ENCODE peak calls at places on chromosomes 13 and 19, in ten cellular contexts. S is spleen, E is thoracic aorta, N is PC-9, J is cardiac muscle cell, H is Panc1, Z is IMR-90, X is fibroblast of lung, W is gastrocnemius medialis, F is GM23248. K is an unnamed sample. For H3K4me1, the result is how much of the 10 kb centered on the place peaks cover.

GRCh38 chr13:73809561-73809960 is 324.6 kb downstream of the KLF12 start:
- DNase-seq in S (no peak), E (no peak), N (no peak), J (no peak), H (no peak), Z (peak), X (peak), W (no peak), F (peak), K (no peak)

GRCh38 chr13:23449386-23450162 is 16.1 kb upstream of the SACS start:
- DNase-seq in S (no peak), E (no peak), N (no peak), J (no peak), H (no peak), Z (no peak), X (no peak), W (no peak), F (no peak), K (no peak)

GRCh38 chr13:20474515-20474914 is 51.1 kb downstream of the CRYL1 start:
- DNase-seq in S (no peak), E (no peak), N (no peak), J (no peak), H (no peak), Z (no peak), X (no peak), W (no peak), F (no peak), K (no peak)

GRCh38 chr19:46471116-46471733 is at the start of gene PNMA8A:
- DNase-seq in S (peak), E (peak), N (no peak), J (peak), H (no peak), Z (peak), X (peak), W (peak), F (peak), K (peak)

GRCh38 chr19:1690570-1691307 is 38.3 kb upstream of the TCF3 start:
- DNase-seq in S (no peak), E (no peak), N (no peak), J (peak), H (no peak), Z (no peak), X (no peak), W (no peak), F (peak), K (peak)

GRCh38 chr13:57633141-57633949 is 1.8 kb downstream of the PCDH17 start:
- DNase-seq in S (peak), E (no peak), N (no peak), J (peak), H (no peak), Z (no peak), X (peak), W (no peak), F (peak), K (no peak)

GRCh38 chr13:39675904-39676303 is 20.4 kb downstream of the COG6 start:
- DNase-seq in S (no peak), E (no peak), N (no peak), J (no peak), H (no peak), Z (no peak), X (no peak), W (no peak), F (peak), K (no peak)

GRCh38 chr13:53198017-53198416 is 169.4 kb downstream of the OLFM4 start:
- DNase-seq in S (no peak), E (no peak), N (no peak), J (peak), H (no peak), Z (no peak), X (no peak), W (no peak), F (no peak), K (no peak)

GRCh38 chr13:78487707-78488106 is 115.6 kb downstream of the POU4F1 start:
- DNase-seq in S (no peak), E (no peak), N (no peak), J (no peak), H (no peak), Z (no peak), X (no peak), W (no peak), F (no peak), K (no peak)

GRCh38 chr19:1106841-1107654 is 3.3 kb downstream of the GPX4 start:
- DNase-seq in S (peak), E (no peak), N (peak), J (peak), H (no peak), Z (peak), X (peak), W (no peak), F (peak), K (no peak)

GRCh38 chr13:46475586-46475991 is 77.4 kb upstream of the LRCH1 start:
- DNase-seq in S (no peak), E (no peak), N (no peak), J (no peak), H (no peak), Z (no peak), X (peak), W (no peak), F (peak), K (no peak)

GRCh38 chr13:67052550-67053237 is 177.4 kb downstream of the PCDH9 start:
- DNase-seq in S (no peak), E (no peak), N (no peak), J (peak), H (no peak), Z (no peak), X (no peak), W (no peak), F (no peak), K (no peak)

GRCh38 chr19:52734340-52734892 is 428 bp downstream of the ZNF611 start:
- DNase-seq in S (peak), E (no peak), N (no peak), J (peak), H (no peak), Z (no peak), X (no peak), W (no peak), F (peak), K (no peak)

GRCh38 chr19:28396259-28396940 is 816.6 kb downstream of the UQCRFS1 start:
- DNase-seq in S (peak), E (no peak), N (no peak), J (peak), H (no peak), Z (no peak), X (no peak), W (no peak), F (no peak), K (no peak)

GRCh38 chr13:59483441-59484116 is 680.1 kb downstream of the DIAPH3 start:
- DNase-seq in S (no peak), E (no peak), N (no peak), J (peak), H (no peak), Z (peak), X (peak), W (no peak), F (no peak), K (no peak)

GRCh38 chr13:43094901-43095300 is 71.5 kb downstream of the DNAJC15 start:
- DNase-seq in S (no peak), E (no peak), N (no peak), J (no peak), H (no peak), Z (no peak), X (no peak), W (no peak), F (peak), K (no peak)

GRCh38 chr13:26727633-26728032 is 33.0 kb downstream of the GPR12 start:
- DNase-seq in S (no peak), E (no peak), N (no peak), J (no peak), H (no peak), Z (no peak), X (no peak), W (no peak), F (no peak), K (no peak)

GRCh38 chr19:342128-342455 is 2.5 kb downstream of the MIER2 start:
- DNase-seq in S (no peak), E (no peak), N (no peak), J (no peak), H (no peak), Z (no peak), X (no peak), W (no peak), F (no peak), K (no peak)

GRCh38 chr19:29268721-29269483 is 56.0 kb upstream of the UQCRFS1 start:
- DNase-seq in S (peak), E (no peak), N (no peak), J (peak), H (no peak), Z (no peak), X (no peak), W (no peak), F (no peak), K (no peak)

GRCh38 chr13:108033800-108034707 is 181.3 kb downstream of the LIG4 start:
- DNase-seq in S (no peak), E (no peak), N (peak), J (no peak), H (no peak), Z (no peak), X (peak), W (no peak), F (no peak), K (no peak)

GRCh38 chr19:1616875-1617274 is 11.6 kb upstream of the UQCR11 start:
- DNase-seq in S (no peak), E (no peak), N (no peak), J (no peak), H (no peak), Z (no peak), X (no peak), W (no peak), F (no peak), K (no peak)

GRCh38 chr13:97353927-97354326 is 80.0 kb upstream of the RAP2A start:
- DNase-seq in S (no peak), E (no peak), N (peak), J (no peak), H (no peak), Z (peak), X (no peak), W (no peak), F (peak), K (no peak)

GRCh38 chr13:59771272-59771671 is 392.5 kb downstream of the DIAPH3 start:
- DNase-seq in S (no peak), E (no peak), N (no peak), J (peak), H (no peak), Z (peak), X (peak), W (no peak), F (peak), K (no peak)

GRCh38 chr19:47511681-47512080 is 3.2 kb downstream of the NAPA start:
- DNase-seq in S (no peak), E (no peak), N (no peak), J (no peak), H (no peak), Z (peak), X (no peak), W (peak), F (peak), K (no peak)
- H3K4me1 ChIP-seq in S (half or more), E (half or more), N (under half), J (under half), H (under half), Z (under half), X (under half), W (half or more), F (under half), K (under half)

DNA sequence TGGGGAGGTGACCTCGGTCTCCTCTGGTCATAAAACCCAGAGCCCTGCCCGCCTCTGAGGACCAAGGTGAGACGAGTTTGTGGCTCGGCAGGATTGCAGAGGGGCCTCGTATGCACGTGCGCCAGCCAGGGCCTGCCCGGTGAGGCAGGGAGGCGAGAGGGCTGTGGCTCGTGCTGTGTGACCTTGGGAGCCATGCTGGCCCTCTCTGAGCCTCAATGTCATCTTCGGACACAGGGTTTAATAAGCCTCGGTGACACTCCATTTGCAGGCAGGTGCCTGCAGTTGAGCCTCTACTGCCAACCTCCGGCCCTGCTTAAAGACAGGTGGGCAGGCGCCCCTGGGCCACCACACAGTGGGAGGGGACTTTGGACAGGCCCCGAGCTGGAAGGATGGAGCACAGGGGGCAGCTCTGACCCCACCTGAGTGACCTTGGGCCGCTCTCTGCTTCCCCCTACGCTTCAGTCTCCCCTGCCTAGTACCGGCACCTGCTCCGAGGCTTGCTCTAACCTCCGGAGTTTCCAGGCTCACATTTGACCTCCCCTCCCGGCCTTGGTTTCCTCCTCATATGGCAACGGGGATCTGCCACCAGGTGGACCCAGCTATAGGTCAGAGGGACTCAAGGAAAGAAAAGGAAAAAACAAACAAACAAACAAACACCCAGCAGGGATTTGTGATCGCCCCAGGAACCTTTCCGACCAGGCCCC is 3.2 kb downstream of the ZBTB7A start:
- DNase-seq in S (peak), E (no peak), N (no peak), J (no peak), H (no peak), Z (no peak), X (no peak), W (peak), F (peak), K (no peak)
- H3K4me1 ChIP-seq in S (half or more), E (half or more), N (half or more), J (under half), H (under half), Z (under half), X (under half), W (half or more), F (under half), K (under half)

GRCh38 chr13:114143806-114144605 is 11.6 kb upstream of the RASA3 start:
- DNase-seq in S (peak), E (no peak), N (no peak), J (peak), H (no peak), Z (no peak), X (no peak), W (no peak), F (no peak), K (no peak)
- H3K4me1 ChIP-seq in S (under half), E (under half), N (under half), J (under half), H (under half), Z (under half), X (under half), W (under half), F (under half), K (under half)

DNA sequence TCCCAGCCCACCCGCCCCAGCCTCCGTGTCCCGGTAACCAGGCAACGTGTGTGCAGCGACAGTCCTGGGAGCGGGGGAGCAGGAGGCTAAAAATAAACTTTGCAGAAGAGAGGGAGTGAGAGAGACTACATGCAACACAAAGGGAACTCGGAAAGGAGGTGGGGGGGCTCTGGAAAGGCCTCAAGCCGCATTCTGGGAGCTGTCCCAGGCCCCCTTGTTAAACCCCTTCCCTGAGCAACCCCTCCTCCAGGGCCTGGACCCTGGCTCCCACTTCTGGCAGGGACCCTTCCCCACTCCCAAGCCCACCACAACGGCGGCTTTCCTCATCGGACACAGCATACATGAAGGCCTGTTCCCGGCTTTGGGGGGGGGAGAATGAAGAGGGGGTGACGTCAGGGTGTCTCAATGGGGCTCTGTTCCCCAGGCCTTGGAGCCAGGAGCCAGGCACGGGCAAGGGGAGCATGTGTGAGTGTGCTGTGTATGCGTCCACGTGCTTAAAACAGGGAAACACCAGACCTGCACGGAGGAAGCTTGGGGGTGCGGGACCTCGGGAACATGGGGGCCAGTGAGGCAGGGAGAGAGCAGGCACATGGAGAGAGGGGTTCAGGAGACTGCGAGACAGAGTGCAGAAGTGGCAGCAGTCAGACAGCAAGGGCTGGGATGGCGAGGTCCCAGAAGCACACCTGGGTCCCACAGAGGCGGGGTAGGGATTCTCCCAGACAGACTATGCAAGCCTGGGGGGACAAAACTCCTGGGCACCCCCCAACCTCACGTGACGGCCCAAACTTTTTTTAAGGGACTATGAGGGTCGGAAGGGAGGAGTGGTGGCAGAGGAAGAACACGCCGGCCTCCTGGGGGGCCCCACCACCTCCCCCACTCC is 2.3 kb downstream of the ERF start:
- DNase-seq in S (peak), E (no peak), N (no peak), J (peak), H (no peak), Z (peak), X (peak), W (peak), F (peak), K (no peak)
- H3K4me1 ChIP-seq in S (under half), E (half or more), N (under half), J (under half), H (under half), Z (under half), X (under half), W (under half), F (under half), K (under half)

DNA sequence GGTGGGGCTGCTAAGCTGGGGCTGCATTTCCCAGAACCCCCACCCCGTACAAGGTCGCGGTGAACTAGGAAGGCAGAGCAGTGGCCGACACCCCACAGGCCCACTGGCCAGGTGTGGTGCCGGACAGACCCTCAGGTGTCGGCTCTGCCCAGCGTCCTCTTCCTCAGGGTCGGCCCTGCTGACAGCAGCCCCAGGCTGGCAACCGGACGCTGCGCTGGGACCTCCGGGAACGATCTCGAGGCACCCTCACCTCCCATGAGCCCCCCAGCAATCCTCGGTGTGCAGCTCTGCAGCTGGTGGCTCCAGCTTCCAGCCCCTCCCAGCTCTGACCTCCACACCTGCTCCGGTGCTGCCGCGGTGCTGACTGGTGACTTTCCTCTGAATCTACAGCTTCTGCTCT is 142.9 kb upstream of the SPACA7 start:
- DNase-seq in S (peak), E (no peak), N (no peak), J (no peak), H (no peak), Z (no peak), X (no peak), W (no peak), F (no peak), K (no peak)
- H3K4me1 ChIP-seq in S (under half), E (under half), N (under half), J (under half), H (under half), Z (under half), X (under half), W (under half), F (under half), K (under half)

DNA sequence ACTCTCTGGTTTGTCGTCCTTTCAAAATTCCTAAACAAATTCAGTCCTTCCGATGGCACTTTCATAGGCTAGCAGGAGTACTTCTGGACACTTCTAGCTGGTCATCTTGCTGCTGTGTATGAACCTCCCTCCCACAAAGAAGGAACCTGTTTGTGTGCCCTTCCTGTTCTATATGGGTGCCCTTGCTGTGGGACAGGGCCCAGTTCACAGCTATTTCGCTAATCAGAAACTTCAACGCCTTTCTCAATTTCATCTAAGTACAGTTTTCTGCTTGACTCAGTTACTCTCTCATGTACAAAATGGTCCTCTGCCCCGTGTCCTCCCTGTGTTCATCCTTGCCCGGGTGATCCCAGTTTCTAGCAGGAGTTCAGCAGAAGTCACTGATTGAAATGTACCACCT is 96.1 kb downstream of the STARD13 start:
- DNase-seq in S (no peak), E (no peak), N (no peak), J (no peak), H (no peak), Z (no peak), X (no peak), W (no peak), F (no peak), K (no peak)
- H3K4me1 ChIP-seq in S (under half), E (half or more), N (under half), J (under half), H (under half), Z (under half), X (under half), W (under half), F (half or more), K (under half)

DNA sequence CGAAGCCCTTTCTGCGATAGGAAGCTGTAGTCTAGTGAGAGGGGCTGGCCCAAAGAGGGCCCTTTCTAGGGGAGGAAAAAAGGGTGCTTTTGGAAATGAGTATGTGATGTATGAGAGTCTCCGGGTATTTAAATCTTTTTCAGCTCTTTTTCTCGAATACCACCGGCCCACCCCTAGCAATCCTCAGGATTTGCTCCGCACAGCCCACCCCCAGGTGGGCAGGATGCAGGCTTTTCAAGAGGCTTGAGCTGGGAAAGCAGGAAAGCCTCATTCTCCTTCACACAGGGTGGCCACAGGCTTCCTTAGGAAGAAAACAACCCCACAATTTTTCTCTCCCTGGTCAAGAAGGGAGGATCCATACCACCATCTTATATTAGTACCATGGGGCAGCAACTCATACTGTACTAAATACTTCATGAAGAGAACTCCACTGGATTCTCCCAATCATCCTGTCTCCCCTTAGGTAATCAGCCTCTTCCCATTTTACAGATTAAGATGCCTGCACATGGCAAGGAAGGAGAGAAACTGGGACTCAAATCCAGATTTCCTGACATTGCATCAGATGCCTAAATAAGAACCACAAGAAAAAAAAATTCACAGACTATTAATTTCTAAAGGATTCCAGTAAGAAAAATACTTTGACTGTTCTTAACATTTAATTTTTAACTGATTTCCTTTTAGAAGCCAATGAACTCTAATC is 84.4 kb downstream of the STK24 start:
- DNase-seq in S (no peak), E (no peak), N (no peak), J (no peak), H (no peak), Z (peak), X (peak), W (no peak), F (peak), K (no peak)
- H3K4me1 ChIP-seq in S (under half), E (under half), N (under half), J (under half), H (under half), Z (under half), X (under half), W (half or more), F (half or more), K (under half)

GRCh38 chr19:33779849-33780248 is 16.8 kb upstream of the KCTD15 start:
- DNase-seq in S (no peak), E (no peak), N (no peak), J (no peak), H (no peak), Z (no peak), X (no peak), W (no peak), F (no peak), K (no peak)

GRCh38 chr19:33781996-33782395 is 14.7 kb upstream of the KCTD15 start:
- DNase-seq in S (no peak), E (no peak), N (no peak), J (no peak), H (no peak), Z (peak), X (no peak), W (no peak), F (peak), K (no peak)

GRCh38 chr19:33781536-33781935 is 15.1 kb upstream of the KCTD15 start:
- DNase-seq in S (no peak), E (no peak), N (no peak), J (no peak), H (no peak), Z (no peak), X (no peak), W (no peak), F (peak), K (no peak)

GRCh38 chr19:33780746-33781145 is 15.9 kb upstream of the KCTD15 start:
- DNase-seq in S (no peak), E (no peak), N (no peak), J (no peak), H (no peak), Z (no peak), X (no peak), W (no peak), F (peak), K (no peak)

GRCh38 chr19:33780251-33780650 is 16.4 kb upstream of the KCTD15 start:
- DNase-seq in S (no peak), E (no peak), N (no peak), J (no peak), H (no peak), Z (no peak), X (no peak), W (no peak), F (no peak), K (no peak)
- H3K4me1 ChIP-seq in S (under half), E (under half), N (under half), J (under half), H (under half), Z (under half), X (under half), W (under half), F (under half), K (under half)